ENCODE peak calls at places on chromosomes 5 and 9, in four cellular contexts. One of them, this sample, is unnamed.

GRCh38 chr9:137161558-137162483 is 8.0 kb downstream of the LRRC26 start:
- DNase-seq in dorsolateral prefrontal cortex: no peak
- DNase-seq in sigmoid colon: no peak
- DNase-seq in fibroblast of the aortic adventitia: no peak
- DNase-seq in this sample: no peak

GRCh38 chr5:168312606-168313297 is 21.3 kb downstream of the WWC1 start:
- DNase-seq in dorsolateral prefrontal cortex: no peak
- DNase-seq in sigmoid colon: no peak
- DNase-seq in fibroblast of the aortic adventitia: no peak
- DNase-seq in this sample: peak; percentile 40

GRCh38 chr9:27276182-27277030 is 20.5 kb downstream of the EQTN start:
- DNase-seq in dorsolateral prefrontal cortex: no peak
- DNase-seq in sigmoid colon: no peak
- DNase-seq in fibroblast of the aortic adventitia: peak; percentile 75
- DNase-seq in this sample: peak; percentile 5

GRCh38 chr5:83035373-83036170 is 41.6 kb downstream of the TMEM167A start:
- DNase-seq in dorsolateral prefrontal cortex: peak; percentile 97
- DNase-seq in sigmoid colon: peak; percentile 71
- DNase-seq in fibroblast of the aortic adventitia: no peak
- DNase-seq in this sample: peak; percentile 62

GRCh38 chr5:137022725-137023124 is 476.4 kb downstream of the SPOCK1 start:
- DNase-seq in dorsolateral prefrontal cortex: no peak
- DNase-seq in sigmoid colon: no peak
- DNase-seq in fibroblast of the aortic adventitia: peak; percentile 42
- DNase-seq in this sample: no peak

GRCh38 chr9:95495529-95495928 is 21.2 kb downstream of the PTCH1 start:
- DNase-seq in dorsolateral prefrontal cortex: no peak
- DNase-seq in sigmoid colon: no peak
- DNase-seq in fibroblast of the aortic adventitia: no peak
- DNase-seq in this sample: no peak

GRCh38 chr5:177610131-177610769 is 10.3 kb downstream of the B4GALT7 start:
- DNase-seq in dorsolateral prefrontal cortex: no peak
- DNase-seq in sigmoid colon: no peak
- DNase-seq in fibroblast of the aortic adventitia: no peak
- DNase-seq in this sample: no peak

GRCh38 chr9:38437193-38437823 is 13.1 kb upstream of the IGFBPL1 start:
- DNase-seq in dorsolateral prefrontal cortex: no peak
- DNase-seq in sigmoid colon: no peak
- DNase-seq in fibroblast of the aortic adventitia: peak; percentile 16
- DNase-seq in this sample: no peak

GRCh38 chr5:160188151-160188967 is 40.9 kb upstream of the FABP6 start:
- DNase-seq in dorsolateral prefrontal cortex: no peak
- DNase-seq in sigmoid colon: peak; percentile 75
- DNase-seq in fibroblast of the aortic adventitia: peak; percentile 96
- DNase-seq in this sample: peak; percentile 76

GRCh38 chr5:125673359-125673950 is 749.8 kb upstream of the GRAMD2B start:
- DNase-seq in dorsolateral prefrontal cortex: no peak
- DNase-seq in sigmoid colon: no peak
- DNase-seq in fibroblast of the aortic adventitia: no peak
- DNase-seq in this sample: no peak

GRCh38 chr5:109062669-109063068 is 315.0 kb downstream of the FER start:
- DNase-seq in dorsolateral prefrontal cortex: no peak
- DNase-seq in sigmoid colon: no peak
- DNase-seq in fibroblast of the aortic adventitia: peak; percentile 50
- DNase-seq in this sample: no peak

GRCh38 chr5:9865574-9865973 is 235.4 kb upstream of the TAS2R1 start:
- DNase-seq in dorsolateral prefrontal cortex: no peak
- DNase-seq in sigmoid colon: no peak
- DNase-seq in fibroblast of the aortic adventitia: no peak
- DNase-seq in this sample: no peak

GRCh38 chr9:115118471-115119156 is 657 bp upstream of the TNC start:
- DNase-seq in dorsolateral prefrontal cortex: peak; percentile 34
- DNase-seq in sigmoid colon: peak; percentile 93
- DNase-seq in fibroblast of the aortic adventitia: peak; percentile 86
- DNase-seq in this sample: peak; percentile 83

GRCh38 chr5:170656346-170656745 is 127.2 kb upstream of the GABRP start:
- DNase-seq in dorsolateral prefrontal cortex: no peak
- DNase-seq in sigmoid colon: no peak
- DNase-seq in fibroblast of the aortic adventitia: no peak
- DNase-seq in this sample: no peak

GRCh38 chr5:148563021-148563420 is 91.3 kb downstream of the HTR4 start:
- DNase-seq in dorsolateral prefrontal cortex: no peak
- DNase-seq in sigmoid colon: no peak
- DNase-seq in fibroblast of the aortic adventitia: no peak
- DNase-seq in this sample: no peak

GRCh38 chr5:172179032-172179989 is 8.7 kb downstream of the STK10 start:
- DNase-seq in dorsolateral prefrontal cortex: no peak
- DNase-seq in sigmoid colon: no peak
- DNase-seq in fibroblast of the aortic adventitia: peak; percentile 41
- DNase-seq in this sample: no peak

GRCh38 chr9:2119490-2120046 is 104.4 kb downstream of the SMARCA2 start:
- DNase-seq in dorsolateral prefrontal cortex: no peak
- DNase-seq in sigmoid colon: no peak
- DNase-seq in fibroblast of the aortic adventitia: peak; percentile 60
- DNase-seq in this sample: no peak

GRCh38 chr9:2117527-2117926 is 102.4 kb downstream of the SMARCA2 start:
- DNase-seq in dorsolateral prefrontal cortex: no peak
- DNase-seq in sigmoid colon: no peak
- DNase-seq in fibroblast of the aortic adventitia: no peak
- DNase-seq in this sample: no peak

GRCh38 chr9:2120926-2121689 is 106.0 kb downstream of the SMARCA2 start:
- DNase-seq in dorsolateral prefrontal cortex: no peak
- DNase-seq in sigmoid colon: no peak
- DNase-seq in fibroblast of the aortic adventitia: peak; percentile 75
- DNase-seq in this sample: peak; percentile 81

GRCh38 chr9:2116073-2116472 is 100.9 kb downstream of the SMARCA2 start:
- DNase-seq in dorsolateral prefrontal cortex: no peak
- DNase-seq in sigmoid colon: no peak
- DNase-seq in fibroblast of the aortic adventitia: no peak
- DNase-seq in this sample: no peak
- TF ChIP-seq CTCF in dorsolateral prefrontal cortex: peak; percentile 51
- TF ChIP-seq CTCF in sigmoid colon: no peak
- TF ChIP-seq CTCF in fibroblast of the aortic adventitia: peak; percentile 56
- TF ChIP-seq CTCF in this sample: peak; percentile 73

DNA sequence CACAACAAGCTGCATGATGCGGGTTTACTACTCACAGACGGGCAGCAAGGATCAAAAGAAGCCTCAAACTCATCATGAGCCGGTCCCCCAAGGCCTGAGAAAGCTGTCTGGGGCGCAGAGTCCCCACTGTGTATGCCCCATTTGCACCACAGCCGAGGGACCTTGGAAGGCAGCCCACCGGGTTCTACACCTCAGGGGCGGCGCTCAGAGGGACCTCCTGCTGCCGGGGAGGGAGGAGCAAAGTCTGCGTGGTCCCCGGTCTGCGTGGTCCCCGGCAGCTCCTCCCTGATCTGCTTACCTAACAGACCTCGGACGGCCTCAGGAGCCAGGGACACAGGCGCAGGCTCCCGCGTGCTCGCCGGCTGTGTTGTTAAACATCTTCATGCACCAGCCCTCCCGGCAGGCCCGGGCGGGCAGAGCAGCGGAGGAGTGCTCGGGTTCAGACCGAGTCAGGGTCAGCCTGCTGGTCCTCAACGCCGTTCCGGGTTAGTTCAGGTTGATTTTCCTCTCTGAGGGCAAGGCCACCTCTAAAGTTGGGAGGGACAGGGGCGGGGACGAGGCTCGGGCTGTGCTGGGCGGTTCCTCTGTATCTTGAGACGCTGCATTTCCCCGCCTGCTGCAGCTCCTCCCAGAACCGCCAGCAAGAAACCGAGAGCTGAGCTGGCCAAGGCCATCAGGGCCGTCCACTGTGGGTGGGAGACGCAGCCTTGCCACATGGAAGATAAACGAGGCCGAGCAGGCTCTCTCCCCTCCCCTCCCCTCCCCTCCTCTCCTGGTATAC is 74.6 kb downstream of the MRPL36 start:
- DNase-seq in dorsolateral prefrontal cortex: no peak
- DNase-seq in sigmoid colon: peak; percentile 46
- DNase-seq in fibroblast of the aortic adventitia: peak; percentile 4
- DNase-seq in this sample: no peak
- H3K4me3 ChIP-seq in dorsolateral prefrontal cortex: no peak overlapping the region
- H3K4me3 ChIP-seq in sigmoid colon: no peak overlapping the region
- H3K4me3 ChIP-seq in fibroblast of the aortic adventitia: peak overlapping the region; percentile 25
- H3K4me3 ChIP-seq in this sample: peak overlapping the region; percentile 8

GRCh38 chr5:142167458-142167857 is 58.9 kb downstream of the NDFIP1 start:
- DNase-seq in dorsolateral prefrontal cortex: no peak
- DNase-seq in sigmoid colon: no peak
- DNase-seq in fibroblast of the aortic adventitia: no peak
- DNase-seq in this sample: no peak

GRCh38 chr5:142170254-142170953 is 61.8 kb downstream of the NDFIP1 start:
- DNase-seq in dorsolateral prefrontal cortex: no peak
- DNase-seq in sigmoid colon: no peak
- DNase-seq in fibroblast of the aortic adventitia: no peak
- DNase-seq in this sample: no peak

GRCh38 chr5:142168365-142168764 is 59.8 kb downstream of the NDFIP1 start:
- DNase-seq in dorsolateral prefrontal cortex: no peak
- DNase-seq in sigmoid colon: no peak
- DNase-seq in fibroblast of the aortic adventitia: no peak
- DNase-seq in this sample: no peak

GRCh38 chr5:142175039-142175438 is 66.5 kb downstream of the NDFIP1 start:
- DNase-seq in dorsolateral prefrontal cortex: no peak
- DNase-seq in sigmoid colon: no peak
- DNase-seq in fibroblast of the aortic adventitia: no peak
- DNase-seq in this sample: no peak

DNA sequence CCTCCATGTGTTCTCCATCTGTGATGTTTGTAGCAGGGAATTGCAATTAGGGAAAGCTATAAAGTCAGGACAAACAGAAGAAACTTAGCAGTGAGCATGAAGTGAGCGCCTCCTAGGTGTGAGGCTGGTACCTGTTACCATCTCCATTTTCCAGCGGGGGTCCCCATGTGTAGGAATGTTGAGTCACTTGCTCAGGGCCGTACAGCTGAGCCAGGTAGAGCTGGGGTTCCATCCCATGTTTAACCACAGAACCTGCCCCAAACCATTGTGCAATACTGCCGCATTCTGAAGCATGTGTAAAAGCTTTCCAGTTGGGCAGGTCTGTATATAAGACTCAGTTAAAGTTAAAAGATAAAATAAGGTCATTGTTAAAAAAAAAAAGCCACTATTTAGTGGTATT is 62.7 kb downstream of the NDFIP1 start:
- DNase-seq in dorsolateral prefrontal cortex: no peak
- DNase-seq in sigmoid colon: no peak
- DNase-seq in fibroblast of the aortic adventitia: no peak
- DNase-seq in this sample: no peak
- TF ChIP-seq CTCF in dorsolateral prefrontal cortex: no peak
- TF ChIP-seq CTCF in sigmoid colon: no peak
- TF ChIP-seq CTCF in fibroblast of the aortic adventitia: no peak
- TF ChIP-seq CTCF in this sample: no peak

GRCh38 chr5:181219262-181220177 is 3.6 kb upstream of the TRIM41 start:
- DNase-seq in dorsolateral prefrontal cortex: no peak
- DNase-seq in sigmoid colon: no peak
- DNase-seq in fibroblast of the aortic adventitia: no peak
- DNase-seq in this sample: no peak

GRCh38 chr5:181220178-181220515 is 2.9 kb upstream of the TRIM41 start:
- DNase-seq in dorsolateral prefrontal cortex: no peak
- DNase-seq in sigmoid colon: no peak
- DNase-seq in fibroblast of the aortic adventitia: no peak
- DNase-seq in this sample: no peak

GRCh38 chr5:181217111-181217804 is 5.8 kb upstream of the TRIM41 start:
- DNase-seq in dorsolateral prefrontal cortex: peak; percentile 49
- DNase-seq in sigmoid colon: peak; percentile 80
- DNase-seq in fibroblast of the aortic adventitia: peak; percentile 39
- DNase-seq in this sample: no peak

GRCh38 chr5:181217805-181218065 is 5.3 kb upstream of the TRIM41 start:
- DNase-seq in dorsolateral prefrontal cortex: no peak
- DNase-seq in sigmoid colon: no peak
- DNase-seq in fibroblast of the aortic adventitia: no peak
- DNase-seq in this sample: no peak

DNA sequence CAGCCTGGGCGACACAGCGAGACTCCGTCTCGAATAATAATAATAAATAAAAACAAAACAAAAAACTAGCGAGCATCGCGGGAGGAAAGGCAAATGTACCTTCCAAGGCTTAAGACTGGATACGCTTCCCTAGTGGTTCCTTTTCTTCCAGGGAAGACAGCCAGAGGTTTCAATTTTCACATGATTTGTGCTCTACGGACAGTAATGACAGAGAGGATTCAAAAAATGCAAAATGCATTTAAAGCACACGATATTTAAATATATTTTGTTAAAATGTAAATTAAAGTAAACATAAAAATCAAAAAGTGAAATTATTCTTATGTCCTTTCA is 4.3 kb upstream of the TRIM41 start:
- DNase-seq in dorsolateral prefrontal cortex: no peak
- DNase-seq in sigmoid colon: no peak
- DNase-seq in fibroblast of the aortic adventitia: no peak
- DNase-seq in this sample: no peak
- H3K4me3 ChIP-seq in dorsolateral prefrontal cortex: peak overlapping the region; percentile 55
- H3K4me3 ChIP-seq in sigmoid colon: peak overlapping the region; percentile 53
- H3K4me3 ChIP-seq in fibroblast of the aortic adventitia: peak overlapping the region; percentile 40
- H3K4me3 ChIP-seq in this sample: peak overlapping the region; percentile 35

GRCh38 chr5:65022932-65023331 is 254.2 kb downstream of the CWC27 start:
- DNase-seq in dorsolateral prefrontal cortex: no peak
- DNase-seq in sigmoid colon: no peak
- DNase-seq in fibroblast of the aortic adventitia: no peak
- DNase-seq in this sample: no peak
- TF ChIP-seq CTCF in dorsolateral prefrontal cortex: no peak
- TF ChIP-seq CTCF in sigmoid colon: no peak
- TF ChIP-seq CTCF in fibroblast of the aortic adventitia: no peak
- TF ChIP-seq CTCF in this sample: no peak

DNA sequence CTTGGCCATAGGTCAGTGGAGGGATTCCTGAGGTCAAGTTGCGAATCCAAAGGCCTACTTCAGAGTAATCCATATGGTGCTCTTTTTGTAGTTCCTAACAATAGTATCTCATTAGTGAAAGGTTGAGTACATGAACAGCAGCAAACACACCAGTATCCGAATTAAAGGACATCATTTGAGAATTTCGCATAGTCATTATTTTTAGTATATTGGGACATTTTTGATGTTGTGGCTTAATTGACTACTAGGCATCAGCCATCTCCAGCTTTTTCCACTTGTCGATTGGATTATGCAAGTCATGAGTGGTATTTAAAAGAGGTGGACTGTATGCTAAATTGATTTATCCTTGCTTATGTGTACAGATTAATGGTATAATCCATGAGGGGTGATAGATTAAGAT is 23.7 kb downstream of the MAP3K1 start:
- DNase-seq in dorsolateral prefrontal cortex: no peak
- DNase-seq in sigmoid colon: no peak
- DNase-seq in fibroblast of the aortic adventitia: no peak
- DNase-seq in this sample: no peak
- H3K4me3 ChIP-seq in dorsolateral prefrontal cortex: no peak overlapping the region
- H3K4me3 ChIP-seq in sigmoid colon: no peak overlapping the region
- H3K4me3 ChIP-seq in fibroblast of the aortic adventitia: no peak overlapping the region
- H3K4me3 ChIP-seq in this sample: no peak overlapping the region

GRCh38 chr5:157379983-157380382 is 80.0 kb upstream of the NIPAL4 start:
- DNase-seq in dorsolateral prefrontal cortex: no peak
- DNase-seq in sigmoid colon: no peak
- DNase-seq in fibroblast of the aortic adventitia: no peak
- DNase-seq in this sample: no peak

GRCh38 chr5:157383151-157383810 is 76.7 kb upstream of the NIPAL4 start:
- DNase-seq in dorsolateral prefrontal cortex: no peak
- DNase-seq in sigmoid colon: no peak
- DNase-seq in fibroblast of the aortic adventitia: no peak
- DNase-seq in this sample: no peak

GRCh38 chr5:157381746-157382145 is 78.3 kb upstream of the NIPAL4 start:
- DNase-seq in dorsolateral prefrontal cortex: no peak
- DNase-seq in sigmoid colon: no peak
- DNase-seq in fibroblast of the aortic adventitia: no peak
- DNase-seq in this sample: no peak

GRCh38 chr5:157378509-157378908 is 81.5 kb upstream of the NIPAL4 start:
- DNase-seq in dorsolateral prefrontal cortex: no peak
- DNase-seq in sigmoid colon: no peak
- DNase-seq in fibroblast of the aortic adventitia: no peak
- DNase-seq in this sample: no peak
- TF ChIP-seq CTCF in dorsolateral prefrontal cortex: no peak
- TF ChIP-seq CTCF in sigmoid colon: no peak
- TF ChIP-seq CTCF in fibroblast of the aortic adventitia: no peak
- TF ChIP-seq CTCF in this sample: peak; percentile 10

This sample was measured in retinal pigment epithelial cell.